ENCODE peak calls at places on chromosomes 3 and 15, in nine cellular contexts. D, J, G, V, N, O, T, R and E are unnamed samples.

GRCh38 chr3:29011441-29011840 is 269.4 kb upstream of the RBMS3 start:
- DNase-seq in T (no peak), D (no peak), R (no peak), V (no peak), N (no peak), O (no peak), J (no peak), G (no peak), E (no peak)

GRCh38 chr3:22606938-22607337 is 596.2 kb upstream of the UBE2E2 start:
- DNase-seq in V (peak), R (no peak), G (no peak), J (no peak), N (no peak), D (no peak), O (no peak), T (no peak), E (no peak)

GRCh38 chr3:17136251-17136721 is 251.5 kb downstream of the PLCL2 start:
- DNase-seq in V (no peak), T (no peak), N (no peak), O (no peak), R (no peak), J (no peak), D (no peak), G (no peak), E (no peak)

GRCh38 chr3:185629554-185630181 is 43.6 kb downstream of the SENP2 start:
- DNase-seq in N (no peak), R (no peak), J (no peak), T (no peak), D (no peak), G (no peak), V (no peak), O (no peak), E (no peak)

GRCh38 chr3:197001972-197002700 is 27.5 kb downstream of the MELTF start:
- DNase-seq in T (no peak), O (peak), N (no peak), J (no peak), V (peak), D (peak), R (peak), G (no peak), E (peak)

GRCh38 chr15:71634820-71635219 is 175.5 kb upstream of the NR2E3 start:
- DNase-seq in D (no peak), N (no peak), R (peak), T (no peak), O (no peak), V (no peak), J (peak), G (no peak), E (peak)

GRCh38 chr15:51681303-51681963 is at the start of gene SCG3:
- DNase-seq in G (peak), O (peak), R (peak), V (peak), T (peak), J (peak), D (peak), N (no peak), E (peak)

GRCh38 chr15:85756411-85757072 is 38.2 kb downstream of the KLHL25 start:
- DNase-seq in G (no peak), V (no peak), N (no peak), R (no peak), D (no peak), O (no peak), J (no peak), T (no peak), E (no peak)

GRCh38 chr3:123353852-123354238 is 95.0 kb downstream of the ADCY5 start:
- DNase-seq in O (no peak), R (peak), D (no peak), V (no peak), N (no peak), J (no peak), T (peak), G (no peak), E (peak)

GRCh38 chr3:183299976-183300375 is 46.9 kb downstream of the B3GNT5 start:
- DNase-seq in N (no peak), O (no peak), J (no peak), D (no peak), T (no peak), V (no peak), R (no peak), G (no peak), E (no peak)

GRCh38 chr3:123244128-123244527 is 42.4 kb downstream of the SEC22A start:
- DNase-seq in G (no peak), D (no peak), J (no peak), N (no peak), V (no peak), R (no peak), O (no peak), T (no peak), E (no peak)

GRCh38 chr3:175421897-175422296 is 562.8 kb downstream of the NAALADL2 start:
- DNase-seq in J (no peak), R (no peak), T (no peak), V (no peak), G (no peak), O (no peak), N (no peak), D (no peak), E (peak)